ENCODE peak calls at places on chromosome 7, in eight cellular contexts. One of them, this sample, is unnamed.

GRCh38 chr7:124784879-124785818 is 19.6 kb upstream of the GPR37 start:
- DNase-seq in IMR-90: peak; percentile 73
- DNase-seq in EL: peak; percentile 57
- DNase-seq in T47D: peak; percentile 65
- DNase-seq in stimulated activated CD8-positive, alpha-beta memory T cell treated with anti-CD3 and anti-CD28 coated beads, Interleukin-15, amount 100 ng/mL, for 24 hours: no peak
- DNase-seq in NCI-H1105: peak; percentile 26
- DNase-seq in activated effector memory CD4-positive, alpha-beta T cell treated with anti-CD3 and anti-CD28 coated beads, Interleukin-2, amount 50 U/mL, for 16 hours: no peak
- DNase-seq in GM03348: peak; percentile 75
- DNase-seq in this sample: peak; percentile 57

GRCh38 chr7:36149694-36150452 is 3.2 kb upstream of the EEPD1 start:
- DNase-seq in IMR-90: no peak
- DNase-seq in activated effector memory CD4-positive, alpha-beta T cell treated with anti-CD3 and anti-CD28 coated beads, Interleukin-2, amount 50 U/mL, for 16 hours: no peak
- DNase-seq in NCI-H1105: no peak
- DNase-seq in T47D: no peak
- DNase-seq in EL: no peak
- DNase-seq in GM03348: no peak
- DNase-seq in stimulated activated CD8-positive, alpha-beta memory T cell treated with anti-CD3 and anti-CD28 coated beads, Interleukin-15, amount 100 ng/mL, for 24 hours: no peak
- DNase-seq in this sample: no peak

GRCh38 chr7:71470948-71471347 is 339.0 kb downstream of the GALNT17 start:
- DNase-seq in stimulated activated CD8-positive, alpha-beta memory T cell treated with anti-CD3 and anti-CD28 coated beads, Interleukin-15, amount 100 ng/mL, for 24 hours: no peak
- DNase-seq in T47D: no peak
- DNase-seq in activated effector memory CD4-positive, alpha-beta T cell treated with anti-CD3 and anti-CD28 coated beads, Interleukin-2, amount 50 U/mL, for 16 hours: no peak
- DNase-seq in IMR-90: no peak
- DNase-seq in GM03348: no peak
- DNase-seq in NCI-H1105: no peak
- DNase-seq in EL: no peak
- DNase-seq in this sample: no peak

GRCh38 chr7:38127216-38128207 is 50.5 kb upstream of the STARD3NL start:
- DNase-seq in IMR-90: no peak
- DNase-seq in stimulated activated CD8-positive, alpha-beta memory T cell treated with anti-CD3 and anti-CD28 coated beads, Interleukin-15, amount 100 ng/mL, for 24 hours: no peak
- DNase-seq in EL: no peak
- DNase-seq in GM03348: no peak
- DNase-seq in NCI-H1105: no peak
- DNase-seq in T47D: no peak
- DNase-seq in activated effector memory CD4-positive, alpha-beta T cell treated with anti-CD3 and anti-CD28 coated beads, Interleukin-2, amount 50 U/mL, for 16 hours: no peak
- DNase-seq in this sample: no peak

GRCh38 chr7:81715984-81716588 is 53.8 kb downstream of the HGF start:
- DNase-seq in T47D: peak; percentile 79
- DNase-seq in GM03348: no peak
- DNase-seq in EL: peak; percentile 59
- DNase-seq in stimulated activated CD8-positive, alpha-beta memory T cell treated with anti-CD3 and anti-CD28 coated beads, Interleukin-15, amount 100 ng/mL, for 24 hours: no peak
- DNase-seq in activated effector memory CD4-positive, alpha-beta T cell treated with anti-CD3 and anti-CD28 coated beads, Interleukin-2, amount 50 U/mL, for 16 hours: no peak
- DNase-seq in IMR-90: peak; percentile 53
- DNase-seq in NCI-H1105: no peak
- DNase-seq in this sample: peak; percentile 62

GRCh38 chr7:148155826-148156225 is 434.7 kb upstream of the C7orf33 start:
- DNase-seq in stimulated activated CD8-positive, alpha-beta memory T cell treated with anti-CD3 and anti-CD28 coated beads, Interleukin-15, amount 100 ng/mL, for 24 hours: no peak
- DNase-seq in IMR-90: no peak
- DNase-seq in EL: no peak
- DNase-seq in T47D: no peak
- DNase-seq in NCI-H1105: no peak
- DNase-seq in GM03348: peak; percentile 6
- DNase-seq in activated effector memory CD4-positive, alpha-beta T cell treated with anti-CD3 and anti-CD28 coated beads, Interleukin-2, amount 50 U/mL, for 16 hours: no peak
- DNase-seq in this sample: no peak

GRCh38 chr7:118802726-118803125 is 578.2 kb downstream of the ANKRD7 start:
- DNase-seq in EL: no peak
- DNase-seq in activated effector memory CD4-positive, alpha-beta T cell treated with anti-CD3 and anti-CD28 coated beads, Interleukin-2, amount 50 U/mL, for 16 hours: no peak
- DNase-seq in T47D: no peak
- DNase-seq in GM03348: no peak
- DNase-seq in NCI-H1105: no peak
- DNase-seq in stimulated activated CD8-positive, alpha-beta memory T cell treated with anti-CD3 and anti-CD28 coated beads, Interleukin-15, amount 100 ng/mL, for 24 hours: no peak
- DNase-seq in IMR-90: no peak
- DNase-seq in this sample: no peak

GRCh38 chr7:149625339-149625946 is 127.8 kb upstream of the ZNF746 start:
- DNase-seq in IMR-90: peak; percentile 54
- DNase-seq in activated effector memory CD4-positive, alpha-beta T cell treated with anti-CD3 and anti-CD28 coated beads, Interleukin-2, amount 50 U/mL, for 16 hours: peak; percentile 86
- DNase-seq in GM03348: peak; percentile 88
- DNase-seq in EL: peak; percentile 62
- DNase-seq in T47D: peak; percentile 64
- DNase-seq in stimulated activated CD8-positive, alpha-beta memory T cell treated with anti-CD3 and anti-CD28 coated beads, Interleukin-15, amount 100 ng/mL, for 24 hours: peak; percentile 17
- DNase-seq in NCI-H1105: no peak
- DNase-seq in this sample: peak; percentile 36

GRCh38 chr7:92158660-92159575 is 20.0 kb downstream of the LRRD1 start:
- DNase-seq in EL: peak; percentile 88
- DNase-seq in stimulated activated CD8-positive, alpha-beta memory T cell treated with anti-CD3 and anti-CD28 coated beads, Interleukin-15, amount 100 ng/mL, for 24 hours: no peak
- DNase-seq in IMR-90: peak; percentile 93
- DNase-seq in T47D: no peak
- DNase-seq in GM03348: peak; percentile 88
- DNase-seq in NCI-H1105: no peak
- DNase-seq in activated effector memory CD4-positive, alpha-beta T cell treated with anti-CD3 and anti-CD28 coated beads, Interleukin-2, amount 50 U/mL, for 16 hours: no peak
- DNase-seq in this sample: no peak

GRCh38 chr7:5183899-5184298 is 6.1 kb upstream of the WIPI2 start:
- DNase-seq in IMR-90: no peak
- DNase-seq in T47D: no peak
- DNase-seq in NCI-H1105: no peak
- DNase-seq in stimulated activated CD8-positive, alpha-beta memory T cell treated with anti-CD3 and anti-CD28 coated beads, Interleukin-15, amount 100 ng/mL, for 24 hours: no peak
- DNase-seq in GM03348: no peak
- DNase-seq in EL: no peak
- DNase-seq in activated effector memory CD4-positive, alpha-beta T cell treated with anti-CD3 and anti-CD28 coated beads, Interleukin-2, amount 50 U/mL, for 16 hours: no peak
- DNase-seq in this sample: no peak

GRCh38 chr7:134289423-134289822 is 27.3 kb downstream of the SLC35B4 start:
- DNase-seq in T47D: no peak
- DNase-seq in EL: no peak
- DNase-seq in GM03348: peak; percentile 26
- DNase-seq in activated effector memory CD4-positive, alpha-beta T cell treated with anti-CD3 and anti-CD28 coated beads, Interleukin-2, amount 50 U/mL, for 16 hours: no peak
- DNase-seq in stimulated activated CD8-positive, alpha-beta memory T cell treated with anti-CD3 and anti-CD28 coated beads, Interleukin-15, amount 100 ng/mL, for 24 hours: no peak
- DNase-seq in NCI-H1105: no peak
- DNase-seq in IMR-90: no peak
- DNase-seq in this sample: no peak

GRCh38 chr7:43905954-43906326 is 456 bp downstream of the URGCP start:
- DNase-seq in GM03348: peak; percentile 73
- DNase-seq in stimulated activated CD8-positive, alpha-beta memory T cell treated with anti-CD3 and anti-CD28 coated beads, Interleukin-15, amount 100 ng/mL, for 24 hours: peak; percentile 4
- DNase-seq in IMR-90: peak; percentile 34
- DNase-seq in activated effector memory CD4-positive, alpha-beta T cell treated with anti-CD3 and anti-CD28 coated beads, Interleukin-2, amount 50 U/mL, for 16 hours: peak; percentile 67
- DNase-seq in T47D: peak; percentile 51
- DNase-seq in NCI-H1105: peak; percentile 37
- DNase-seq in EL: peak; percentile 48
- DNase-seq in this sample: peak; percentile 35

GRCh38 chr7:47962262-47962661 is 14.0 kb upstream of the PKD1L1 start:
- DNase-seq in IMR-90: no peak
- DNase-seq in activated effector memory CD4-positive, alpha-beta T cell treated with anti-CD3 and anti-CD28 coated beads, Interleukin-2, amount 50 U/mL, for 16 hours: no peak
- DNase-seq in GM03348: no peak
- DNase-seq in EL: no peak
- DNase-seq in NCI-H1105: no peak
- DNase-seq in T47D: no peak
- DNase-seq in stimulated activated CD8-positive, alpha-beta memory T cell treated with anti-CD3 and anti-CD28 coated beads, Interleukin-15, amount 100 ng/mL, for 24 hours: no peak
- DNase-seq in this sample: no peak

GRCh38 chr7:66542528-66543373 is 85.9 kb upstream of the KCTD7 start:
- DNase-seq in IMR-90: peak; percentile 48
- DNase-seq in GM03348: peak; percentile 60
- DNase-seq in stimulated activated CD8-positive, alpha-beta memory T cell treated with anti-CD3 and anti-CD28 coated beads, Interleukin-15, amount 100 ng/mL, for 24 hours: no peak
- DNase-seq in activated effector memory CD4-positive, alpha-beta T cell treated with anti-CD3 and anti-CD28 coated beads, Interleukin-2, amount 50 U/mL, for 16 hours: no peak
- DNase-seq in T47D: no peak
- DNase-seq in NCI-H1105: no peak
- DNase-seq in EL: peak; percentile 55
- DNase-seq in this sample: no peak

GRCh38 chr7:997404-998395 is 14.7 kb downstream of the CYP2W1 start:
- DNase-seq in GM03348: no peak
- DNase-seq in IMR-90: no peak
- DNase-seq in T47D: no peak
- DNase-seq in activated effector memory CD4-positive, alpha-beta T cell treated with anti-CD3 and anti-CD28 coated beads, Interleukin-2, amount 50 U/mL, for 16 hours: no peak
- DNase-seq in EL: no peak
- DNase-seq in stimulated activated CD8-positive, alpha-beta memory T cell treated with anti-CD3 and anti-CD28 coated beads, Interleukin-15, amount 100 ng/mL, for 24 hours: no peak
- DNase-seq in NCI-H1105: no peak
- DNase-seq in this sample: no peak

GRCh38 chr7:114678116-114678515 is 243.8 kb upstream of the MDFIC start:
- DNase-seq in IMR-90: no peak
- DNase-seq in stimulated activated CD8-positive, alpha-beta memory T cell treated with anti-CD3 and anti-CD28 coated beads, Interleukin-15, amount 100 ng/mL, for 24 hours: no peak
- DNase-seq in T47D: no peak
- DNase-seq in NCI-H1105: no peak
- DNase-seq in EL: no peak
- DNase-seq in GM03348: no peak
- DNase-seq in activated effector memory CD4-positive, alpha-beta T cell treated with anti-CD3 and anti-CD28 coated beads, Interleukin-2, amount 50 U/mL, for 16 hours: no peak
- DNase-seq in this sample: no peak

GRCh38 chr7:116934580-116934979 is 18.7 kb upstream of the ST7 start:
- DNase-seq in T47D: no peak
- DNase-seq in EL: no peak
- DNase-seq in activated effector memory CD4-positive, alpha-beta T cell treated with anti-CD3 and anti-CD28 coated beads, Interleukin-2, amount 50 U/mL, for 16 hours: no peak
- DNase-seq in GM03348: no peak
- DNase-seq in IMR-90: no peak
- DNase-seq in NCI-H1105: no peak
- DNase-seq in stimulated activated CD8-positive, alpha-beta memory T cell treated with anti-CD3 and anti-CD28 coated beads, Interleukin-15, amount 100 ng/mL, for 24 hours: no peak
- DNase-seq in this sample: no peak

GRCh38 chr7:151118108-151119054 is 32.1 kb downstream of the AGAP3 start:
- DNase-seq in NCI-H1105: no peak
- DNase-seq in GM03348: no peak
- DNase-seq in EL: no peak
- DNase-seq in stimulated activated CD8-positive, alpha-beta memory T cell treated with anti-CD3 and anti-CD28 coated beads, Interleukin-15, amount 100 ng/mL, for 24 hours: no peak
- DNase-seq in activated effector memory CD4-positive, alpha-beta T cell treated with anti-CD3 and anti-CD28 coated beads, Interleukin-2, amount 50 U/mL, for 16 hours: no peak
- DNase-seq in IMR-90: no peak
- DNase-seq in T47D: no peak
- DNase-seq in this sample: no peak

GRCh38 chr7:64881461-64882287 is 21.4 kb upstream of the ZNF273 start:
- DNase-seq in GM03348: no peak
- DNase-seq in NCI-H1105: no peak
- DNase-seq in stimulated activated CD8-positive, alpha-beta memory T cell treated with anti-CD3 and anti-CD28 coated beads, Interleukin-15, amount 100 ng/mL, for 24 hours: no peak
- DNase-seq in activated effector memory CD4-positive, alpha-beta T cell treated with anti-CD3 and anti-CD28 coated beads, Interleukin-2, amount 50 U/mL, for 16 hours: peak; percentile 36
- DNase-seq in IMR-90: no peak
- DNase-seq in T47D: no peak
- DNase-seq in EL: no peak
- DNase-seq in this sample: no peak

GRCh38 chr7:98354511-98355249 is 46.2 kb downstream of the BAIAP2L1 start:
- DNase-seq in stimulated activated CD8-positive, alpha-beta memory T cell treated with anti-CD3 and anti-CD28 coated beads, Interleukin-15, amount 100 ng/mL, for 24 hours: no peak
- DNase-seq in activated effector memory CD4-positive, alpha-beta T cell treated with anti-CD3 and anti-CD28 coated beads, Interleukin-2, amount 50 U/mL, for 16 hours: no peak
- DNase-seq in T47D: peak; percentile 95
- DNase-seq in IMR-90: peak; percentile 82
- DNase-seq in GM03348: peak; percentile 84
- DNase-seq in NCI-H1105: no peak
- DNase-seq in EL: peak; percentile 95
- DNase-seq in this sample: no peak

GRCh38 chr7:151595702-151596340 is 76.1 kb upstream of the RHEB start:
- DNase-seq in GM03348: no peak
- DNase-seq in NCI-H1105: no peak
- DNase-seq in IMR-90: no peak
- DNase-seq in activated effector memory CD4-positive, alpha-beta T cell treated with anti-CD3 and anti-CD28 coated beads, Interleukin-2, amount 50 U/mL, for 16 hours: no peak
- DNase-seq in stimulated activated CD8-positive, alpha-beta memory T cell treated with anti-CD3 and anti-CD28 coated beads, Interleukin-15, amount 100 ng/mL, for 24 hours: no peak
- DNase-seq in T47D: peak; percentile 35
- DNase-seq in EL: no peak
- DNase-seq in this sample: no peak

GRCh38 chr7:95338832-95339231 is 14.5 kb upstream of the PON1 start:
- DNase-seq in NCI-H1105: no peak
- DNase-seq in GM03348: no peak
- DNase-seq in IMR-90: no peak
- DNase-seq in EL: no peak
- DNase-seq in T47D: no peak
- DNase-seq in stimulated activated CD8-positive, alpha-beta memory T cell treated with anti-CD3 and anti-CD28 coated beads, Interleukin-15, amount 100 ng/mL, for 24 hours: no peak
- DNase-seq in activated effector memory CD4-positive, alpha-beta T cell treated with anti-CD3 and anti-CD28 coated beads, Interleukin-2, amount 50 U/mL, for 16 hours: no peak
- DNase-seq in this sample: no peak

GRCh38 chr7:105790996-105791395 is 85.4 kb downstream of the ATXN7L1 start:
- DNase-seq in IMR-90: no peak
- DNase-seq in stimulated activated CD8-positive, alpha-beta memory T cell treated with anti-CD3 and anti-CD28 coated beads, Interleukin-15, amount 100 ng/mL, for 24 hours: no peak
- DNase-seq in activated effector memory CD4-positive, alpha-beta T cell treated with anti-CD3 and anti-CD28 coated beads, Interleukin-2, amount 50 U/mL, for 16 hours: no peak
- DNase-seq in GM03348: no peak
- DNase-seq in EL: no peak
- DNase-seq in NCI-H1105: no peak
- DNase-seq in T47D: no peak
- DNase-seq in this sample: no peak

GRCh38 chr7:44280993-44281721 is 44.2 kb downstream of the CAMK2B start:
- DNase-seq in activated effector memory CD4-positive, alpha-beta T cell treated with anti-CD3 and anti-CD28 coated beads, Interleukin-2, amount 50 U/mL, for 16 hours: peak; percentile 54
- DNase-seq in IMR-90: no peak
- DNase-seq in NCI-H1105: no peak
- DNase-seq in GM03348: no peak
- DNase-seq in stimulated activated CD8-positive, alpha-beta memory T cell treated with anti-CD3 and anti-CD28 coated beads, Interleukin-15, amount 100 ng/mL, for 24 hours: no peak
- DNase-seq in EL: no peak
- DNase-seq in T47D: no peak
- DNase-seq in this sample: no peak

GRCh38 chr7:120717166-120717565 is 140.8 kb downstream of the TSPAN12 start:
- DNase-seq in NCI-H1105: no peak
- DNase-seq in activated effector memory CD4-positive, alpha-beta T cell treated with anti-CD3 and anti-CD28 coated beads, Interleukin-2, amount 50 U/mL, for 16 hours: no peak
- DNase-seq in GM03348: no peak
- DNase-seq in stimulated activated CD8-positive, alpha-beta memory T cell treated with anti-CD3 and anti-CD28 coated beads, Interleukin-15, amount 100 ng/mL, for 24 hours: no peak
- DNase-seq in EL: no peak
- DNase-seq in T47D: no peak
- DNase-seq in IMR-90: no peak
- DNase-seq in this sample: no peak

GRCh38 chr7:129831424-129832058 is 121.2 kb downstream of the UBE2H start:
- DNase-seq in NCI-H1105: no peak
- DNase-seq in IMR-90: peak; percentile 95
- DNase-seq in T47D: no peak
- DNase-seq in stimulated activated CD8-positive, alpha-beta memory T cell treated with anti-CD3 and anti-CD28 coated beads, Interleukin-15, amount 100 ng/mL, for 24 hours: no peak
- DNase-seq in EL: peak; percentile 98
- DNase-seq in GM03348: peak; percentile 79
- DNase-seq in activated effector memory CD4-positive, alpha-beta T cell treated with anti-CD3 and anti-CD28 coated beads, Interleukin-2, amount 50 U/mL, for 16 hours: no peak
- DNase-seq in this sample: no peak

GRCh38 chr7:83588602-83589240 is 60.2 kb downstream of the SEMA3E start:
- DNase-seq in T47D: no peak
- DNase-seq in stimulated activated CD8-positive, alpha-beta memory T cell treated with anti-CD3 and anti-CD28 coated beads, Interleukin-15, amount 100 ng/mL, for 24 hours: no peak
- DNase-seq in IMR-90: no peak
- DNase-seq in NCI-H1105: no peak
- DNase-seq in activated effector memory CD4-positive, alpha-beta T cell treated with anti-CD3 and anti-CD28 coated beads, Interleukin-2, amount 50 U/mL, for 16 hours: no peak
- DNase-seq in EL: no peak
- DNase-seq in GM03348: peak; percentile 1
- DNase-seq in this sample: peak; percentile 65

GRCh38 chr7:133857376-133858119 is 269.6 kb upstream of the LRGUK start:
- DNase-seq in T47D: no peak
- DNase-seq in IMR-90: no peak
- DNase-seq in EL: no peak
- DNase-seq in GM03348: no peak
- DNase-seq in NCI-H1105: no peak
- DNase-seq in activated effector memory CD4-positive, alpha-beta T cell treated with anti-CD3 and anti-CD28 coated beads, Interleukin-2, amount 50 U/mL, for 16 hours: no peak
- DNase-seq in stimulated activated CD8-positive, alpha-beta memory T cell treated with anti-CD3 and anti-CD28 coated beads, Interleukin-15, amount 100 ng/mL, for 24 hours: no peak
- DNase-seq in this sample: no peak

GRCh38 chr7:158113321-158114025 is 474.1 kb downstream of the PTPRN2 start:
- DNase-seq in stimulated activated CD8-positive, alpha-beta memory T cell treated with anti-CD3 and anti-CD28 coated beads, Interleukin-15, amount 100 ng/mL, for 24 hours: no peak
- DNase-seq in GM03348: no peak
- DNase-seq in NCI-H1105: no peak
- DNase-seq in activated effector memory CD4-positive, alpha-beta T cell treated with anti-CD3 and anti-CD28 coated beads, Interleukin-2, amount 50 U/mL, for 16 hours: no peak
- DNase-seq in EL: no peak
- DNase-seq in IMR-90: no peak
- DNase-seq in T47D: no peak
- DNase-seq in this sample: no peak